ENCODE peak calls at places on chromosome 1, in eight cellular contexts. L is COLO829, Z is lower lobe of right lung, S is AG08396, D is small intestine, A is anterior cingulate cortex, V is prostate gland, Y is sciatic nerve. K is an unnamed sample.

GRCh38 chr1:1282998-1283397 is 2.8 kb downstream of the SCNN1D start:
- DNase-seq in L (no peak), Z (no peak), S (no peak), D (no peak), A (no peak), V (no peak), Y (no peak), K (peak; percentile 56)

GRCh38 chr1:115266729-115267421 is 71.2 kb downstream of the NGF start:
- DNase-seq in L (no peak), Z (no peak), S (no peak), D (no peak), A (no peak), V (no peak), Y (no peak), K (peak; percentile 45)

GRCh38 chr1:6080469-6080868 is 34.8 kb downstream of the KCNAB2 start:
- DNase-seq in L (no peak), Z (no peak), S (no peak), D (no peak), A (no peak), V (no peak), Y (no peak), K (no peak)

GRCh38 chr1:41915786-41916571 is 2.7 kb downstream of the HIVEP3 start:
- DNase-seq in L (no peak), Z (peak; percentile 67), S (no peak), D (peak; percentile 8), A (no peak), V (peak; percentile 46), Y (no peak), K (no peak)

GRCh38 chr1:202282596-202283283 is 59.0 kb downstream of the UBE2T start:
- DNase-seq in L (no peak), Z (no peak), S (no peak), D (no peak), A (no peak), V (no peak), Y (no peak), K (peak; percentile 29)

GRCh38 chr1:43541721-43542401 is 11.2 kb downstream of the PTPRF start:
- DNase-seq in L (no peak), Z (peak; percentile 79), S (peak; percentile 68), D (peak; percentile 94), A (peak; percentile 44), V (peak; percentile 92), Y (peak; percentile 83), K (peak; percentile 54)

GRCh38 chr1:35181790-35182455 is 11.0 kb downstream of the SFPQ start:
- DNase-seq in L (no peak), Z (no peak), S (no peak), D (no peak), A (no peak), V (no peak), Y (no peak), K (no peak)

GRCh38 chr1:15008783-15009709 is 144.5 kb upstream of the TMEM51 start:
- DNase-seq in L (no peak), Z (no peak), S (no peak), D (no peak), A (no peak), V (no peak), Y (no peak), K (peak; percentile 45)

GRCh38 chr1:228009116-228009827 is 2.5 kb downstream of the WNT3A start:
- DNase-seq in L (no peak), Z (no peak), S (no peak), D (peak; percentile 13), A (no peak), V (no peak), Y (peak; percentile 39), K (no peak)

K was measured in amniotic epithelial cell.